ENCODE peak calls at places on chromosomes 13 and 19, in seven cellular contexts. T is glutamatergic neuron; F is stimulated activated CD4-positive, alpha-beta T cell treated with anti-CD3 and anti-CD28 coated beads, Interleukin-15, amount 100 ng/mL, for 1 hour; G is activated gamma-delta T cell treated with anti-CD3 and anti-CD28 coated beads, Interleukin-2, amount 50 U/mL, for 16 hours; X is nephron progenitor cell; D is neural crest cell; E is mesenchymal stem cell. J is an unnamed sample.

GRCh38 chr13:34035676-34036325 is 217.9 kb downstream of the RFC3 start:
- DNase-seq in X (no peak), G (no peak), T (no peak), D (no peak), F (no peak), E (no peak), J (no peak)

GRCh38 chr19:6811906-6812305 is 39.4 kb downstream of the VAV1 start:
- DNase-seq in T (no peak), G (no peak), F (no peak), D (no peak), E (no peak), X (no peak), J (peak; percentile 23)

GRCh38 chr13:43328907-43329306 is 305.5 kb downstream of the DNAJC15 start:
- DNase-seq in E (no peak), D (no peak), X (no peak), T (no peak), G (no peak), F (no peak), J (no peak)

GRCh38 chr19:32661318-32661717 is 13.7 kb downstream of the ANKRD27 start:
- DNase-seq in X (no peak), E (no peak), F (no peak), G (no peak), D (no peak), T (no peak), J (no peak)

GRCh38 chr19:5046339-5047039 is 77.6 kb downstream of the KDM4B start:
- DNase-seq in X (no peak), F (no peak), G (no peak), D (no peak), E (peak; percentile 84), T (peak; percentile 59), J (peak; percentile 59)

GRCh38 chr13:30607908-30608307 is 9.8 kb upstream of the USPL1 start:
- DNase-seq in X (no peak), T (no peak), G (peak; percentile 60), E (no peak), F (peak; percentile 23), D (no peak), J (no peak)

GRCh38 chr19:18421371-18421959 is 2.3 kb downstream of the SSBP4 start:
- DNase-seq in F (no peak), X (no peak), G (no peak), D (no peak), E (no peak), T (no peak), J (no peak)

GRCh38 chr13:97295279-97296182 is 73.4 kb downstream of the MBNL2 start:
- DNase-seq in E (peak; percentile 83), X (no peak), T (no peak), F (no peak), D (no peak), G (no peak), J (peak; percentile 57)

GRCh38 chr19:38059897-38060296 is 152.9 kb downstream of the SIPA1L3 start:
- DNase-seq in G (no peak), X (no peak), F (no peak), E (peak; percentile 41), T (no peak), D (no peak), J (no peak)

GRCh38 chr19:18023596-18024212 is 15.7 kb downstream of the ARRDC2 start:
- DNase-seq in T (no peak), X (no peak), E (peak; percentile 85), F (peak; percentile 38), G (no peak), D (no peak), J (peak; percentile 48)

GRCh38 chr19:1001538-1002166 is 1.4 kb downstream of the GRIN3B start:
- DNase-seq in X (peak; percentile 82), G (peak; percentile 58), F (peak; percentile 54), T (peak; percentile 83), E (peak; percentile 52), D (peak; percentile 73), J (no peak)

GRCh38 chr19:34838753-34839431 is 65.9 kb upstream of the ZNF599 start:
- DNase-seq in E (no peak), G (no peak), D (peak; percentile 28), F (no peak), X (peak; percentile 43), T (peak; percentile 69), J (no peak)

GRCh38 chr13:61162636-61163035 is 253.0 kb downstream of the PCDH20 start:
- DNase-seq in X (no peak), G (no peak), D (no peak), T (no peak), F (no peak), E (no peak), J (no peak)

GRCh38 chr13:33228645-33229445 is 56.7 kb downstream of the STARD13 start:
- DNase-seq in D (no peak), F (no peak), X (no peak), T (no peak), E (peak; percentile 96), G (no peak), J (peak; percentile 86)

GRCh38 chr19:41886761-41887710 is 4.1 kb downstream of the ARHGEF1 start:
- DNase-seq in G (peak; percentile 70), X (no peak), D (no peak), F (peak; percentile 48), T (no peak), E (no peak), J (no peak)

GRCh38 chr19:38155453-38155852 is 68.6 kb downstream of the DPF1 start:
- DNase-seq in E (peak; percentile 28), X (no peak), D (no peak), F (no peak), T (no peak), G (no peak), J (peak; percentile 59)

GRCh38 chr19:33129901-33130300 is 2.0 kb upstream of the WDR88 start:
- DNase-seq in T (no peak), D (no peak), F (no peak), G (no peak), X (no peak), E (no peak), J (no peak)

GRCh38 chr13:23609414-23610186 is 39.4 kb downstream of the TNFRSF19 start:
- DNase-seq in G (no peak), T (no peak), F (no peak), E (peak; percentile 22), D (no peak), X (peak; percentile 41), J (peak; percentile 81)

GRCh38 chr19:37933965-37934364 is 27.0 kb downstream of the SIPA1L3 start:
- DNase-seq in G (no peak), X (peak; percentile 41), E (peak; percentile 58), T (peak; percentile 54), D (no peak), F (no peak), J (no peak)

GRCh38 chr19:17779281-17779930 is 15.5 kb upstream of the B3GNT3 start:
- DNase-seq in F (no peak), E (peak; percentile 63), X (peak; percentile 44), D (peak; percentile 20), T (peak; percentile 72), G (no peak), J (peak; percentile 43)

GRCh38 chr13:51006067-51006800 is 96.6 kb downstream of the RNASEH2B start:
- DNase-seq in G (no peak), D (no peak), E (no peak), T (no peak), F (no peak), X (no peak), J (no peak)

GRCh38 chr13:113589251-113589960 is 4.9 kb downstream of the TFDP1 start:
- DNase-seq in T (no peak), F (no peak), D (no peak), G (no peak), X (no peak), E (no peak), J (no peak)

GRCh38 chr13:111215081-111216047 is 100.3 kb downstream of the ARHGEF7 start:
- DNase-seq in X (no peak), T (peak; percentile 52), G (no peak), F (no peak), E (no peak), D (no peak), J (no peak)

GRCh38 chr13:112142401-112142930 is 75.5 kb downstream of the SOX1 start:
- DNase-seq in D (no peak), X (no peak), F (no peak), E (no peak), T (no peak), G (no peak), J (no peak)

GRCh38 chr19:15539638-15540037 is 31.3 kb downstream of the CYP4F22 start:
- DNase-seq in T (no peak), X (no peak), E (no peak), F (no peak), G (no peak), D (no peak), J (no peak)

GRCh38 chr19:6821639-6822310 is 49.3 kb downstream of the VAV1 start:
- DNase-seq in G (no peak), E (no peak), F (no peak), T (no peak), X (no peak), D (no peak), J (no peak)

GRCh38 chr13:113176292-113176691 is 17.8 kb downstream of the PROZ start:
- DNase-seq in X (no peak), F (no peak), T (no peak), E (no peak), D (no peak), G (peak; percentile 56), J (no peak)

GRCh38 chr19:14558370-14559066 is 13.3 kb downstream of the NDUFB7 start:
- DNase-seq in F (no peak), X (no peak), G (no peak), T (no peak), D (no peak), E (no peak), J (no peak)

GRCh38 chr13:45040626-45041025 is 51.3 kb downstream of the GPALPP1 start:
- DNase-seq in T (no peak), G (no peak), F (no peak), X (no peak), D (no peak), E (no peak), J (no peak)

GRCh38 chr19:17209126-17210036 is 5.8 kb upstream of the USE1 start:
- DNase-seq in F (no peak), G (no peak), T (peak; percentile 72), X (peak; percentile 91), E (peak; percentile 30), D (peak; percentile 31), J (peak; percentile 41)

GRCh38 chr13:49996166-49996915 is 501 bp upstream of the TRIM13 start:
- DNase-seq in E (peak; percentile 94), T (peak; percentile 96), X (peak; percentile 95), F (peak; percentile 78), D (peak; percentile 86), G (peak; percentile 73), J (peak; percentile 94)

GRCh38 chr19:56821209-56821608 is 19.3 kb downstream of the PEG3 start:
- DNase-seq in D (no peak), X (no peak), E (no peak), F (no peak), T (no peak), G (no peak), J (no peak)

GRCh38 chr19:294341-294818 is 3.2 kb upstream of the PLPP2 start:
- DNase-seq in F (no peak), E (peak; percentile 18), D (no peak), X (peak; percentile 42), G (no peak), T (no peak), J (no peak)

GRCh38 chr13:23867027-23867491 is 22.1 kb downstream of the MIPEP start:
- DNase-seq in X (no peak), E (peak; percentile 48), F (no peak), T (peak; percentile 22), G (no peak), D (no peak), J (peak; percentile 38)

GRCh38 chr19:13956365-13956744 is 4.0 kb downstream of the DCAF15 start:
- DNase-seq in X (no peak), D (no peak), F (no peak), G (no peak), T (no peak), E (no peak), J (no peak)